ENCODE peak calls at places on chromosome 21, in nine cellular contexts. One of them, this sample, is unnamed.

GRCh38 chr21:35511298-35512162 is 462.4 kb upstream of the RUNX1 start:
- DNase-seq in kidney glomerular epithelial cell: no peak
- DNase-seq in NCI-H748 treated with DMSO at 0.1 percent for 48 hours: no peak
- DNase-seq in NT2/D1: no peak
- DNase-seq in neuronal stem cell: no peak
- DNase-seq in EL: peak; percentile 51
- DNase-seq in cardiac fibroblast: peak; percentile 88
- DNase-seq in activated CD4-positive, alpha-beta T cell treated with anti-CD3 and anti-CD28 coated beads, Interleukin-2, amount 50 U/mL, for 24 hours: no peak
- DNase-seq in iris pigment epithelial cell: peak; percentile 41
- DNase-seq in this sample: peak; percentile 47

GRCh38 chr21:38821248-38821647 is 15.5 kb downstream of the ETS2 start:
- DNase-seq in kidney glomerular epithelial cell: no peak
- DNase-seq in NCI-H748 treated with DMSO at 0.1 percent for 48 hours: no peak
- DNase-seq in NT2/D1: no peak
- DNase-seq in neuronal stem cell: no peak
- DNase-seq in EL: no peak
- DNase-seq in cardiac fibroblast: no peak
- DNase-seq in activated CD4-positive, alpha-beta T cell treated with anti-CD3 and anti-CD28 coated beads, Interleukin-2, amount 50 U/mL, for 24 hours: no peak
- DNase-seq in iris pigment epithelial cell: no peak
- DNase-seq in this sample: no peak

GRCh38 chr21:46457801-46458314 is 833 bp upstream of the DIP2A start:
- DNase-seq in kidney glomerular epithelial cell: no peak
- DNase-seq in NCI-H748 treated with DMSO at 0.1 percent for 48 hours: no peak
- DNase-seq in NT2/D1: peak; percentile 25
- DNase-seq in neuronal stem cell: no peak
- DNase-seq in EL: peak; percentile 51
- DNase-seq in cardiac fibroblast: peak; percentile 56
- DNase-seq in activated CD4-positive, alpha-beta T cell treated with anti-CD3 and anti-CD28 coated beads, Interleukin-2, amount 50 U/mL, for 24 hours: peak; percentile 18
- DNase-seq in iris pigment epithelial cell: peak; percentile 75
- DNase-seq in this sample: peak; percentile 32

GRCh38 chr21:37861561-37861960 is 54.7 kb downstream of the KCNJ6 start:
- DNase-seq in kidney glomerular epithelial cell: no peak
- DNase-seq in NCI-H748 treated with DMSO at 0.1 percent for 48 hours: no peak
- DNase-seq in NT2/D1: no peak
- DNase-seq in neuronal stem cell: no peak
- DNase-seq in EL: no peak
- DNase-seq in cardiac fibroblast: no peak
- DNase-seq in activated CD4-positive, alpha-beta T cell treated with anti-CD3 and anti-CD28 coated beads, Interleukin-2, amount 50 U/mL, for 24 hours: no peak
- DNase-seq in iris pigment epithelial cell: no peak
- DNase-seq in this sample: no peak

GRCh38 chr21:16095005-16095404 is 365.2 kb downstream of the USP25 start:
- DNase-seq in kidney glomerular epithelial cell: no peak
- DNase-seq in NCI-H748 treated with DMSO at 0.1 percent for 48 hours: no peak
- DNase-seq in NT2/D1: no peak
- DNase-seq in neuronal stem cell: no peak
- DNase-seq in EL: no peak
- DNase-seq in cardiac fibroblast: no peak
- DNase-seq in activated CD4-positive, alpha-beta T cell treated with anti-CD3 and anti-CD28 coated beads, Interleukin-2, amount 50 U/mL, for 24 hours: no peak
- DNase-seq in iris pigment epithelial cell: no peak
- DNase-seq in this sample: no peak

GRCh38 chr21:46158666-46159300 is 3.4 kb upstream of the FTCD start:
- DNase-seq in kidney glomerular epithelial cell: no peak
- DNase-seq in NCI-H748 treated with DMSO at 0.1 percent for 48 hours: no peak
- DNase-seq in NT2/D1: no peak
- DNase-seq in neuronal stem cell: no peak
- DNase-seq in EL: no peak
- DNase-seq in cardiac fibroblast: no peak
- DNase-seq in activated CD4-positive, alpha-beta T cell treated with anti-CD3 and anti-CD28 coated beads, Interleukin-2, amount 50 U/mL, for 24 hours: no peak
- DNase-seq in iris pigment epithelial cell: no peak
- DNase-seq in this sample: no peak

GRCh38 chr21:28152729-28153128 is 839.9 kb downstream of the LTN1 start:
- DNase-seq in kidney glomerular epithelial cell: no peak
- DNase-seq in NCI-H748 treated with DMSO at 0.1 percent for 48 hours: no peak
- DNase-seq in NT2/D1: no peak
- DNase-seq in neuronal stem cell: no peak
- DNase-seq in EL: no peak
- DNase-seq in cardiac fibroblast: peak; percentile 9
- DNase-seq in activated CD4-positive, alpha-beta T cell treated with anti-CD3 and anti-CD28 coated beads, Interleukin-2, amount 50 U/mL, for 24 hours: no peak
- DNase-seq in iris pigment epithelial cell: no peak
- DNase-seq in this sample: no peak

GRCh38 chr21:45590246-45590725 is 48.0 kb upstream of the SLC19A1 start:
- DNase-seq in kidney glomerular epithelial cell: no peak
- DNase-seq in NCI-H748 treated with DMSO at 0.1 percent for 48 hours: no peak
- DNase-seq in NT2/D1: peak; percentile 58
- DNase-seq in neuronal stem cell: no peak
- DNase-seq in EL: peak; percentile 18
- DNase-seq in cardiac fibroblast: peak; percentile 68
- DNase-seq in activated CD4-positive, alpha-beta T cell treated with anti-CD3 and anti-CD28 coated beads, Interleukin-2, amount 50 U/mL, for 24 hours: peak; percentile 56
- DNase-seq in iris pigment epithelial cell: peak; percentile 71
- DNase-seq in this sample: peak; percentile 53

GRCh38 chr21:29091032-29091431 is 17.6 kb upstream of the CCT8 start:
- DNase-seq in kidney glomerular epithelial cell: peak; percentile 54
- DNase-seq in NCI-H748 treated with DMSO at 0.1 percent for 48 hours: no peak
- DNase-seq in NT2/D1: no peak
- DNase-seq in neuronal stem cell: no peak
- DNase-seq in EL: peak; percentile 86
- DNase-seq in cardiac fibroblast: peak; percentile 94
- DNase-seq in activated CD4-positive, alpha-beta T cell treated with anti-CD3 and anti-CD28 coated beads, Interleukin-2, amount 50 U/mL, for 24 hours: no peak
- DNase-seq in iris pigment epithelial cell: peak; percentile 90
- DNase-seq in this sample: peak; percentile 64

GRCh38 chr21:34276711-34277425 is 86.9 kb upstream of the KCNE2 start:
- DNase-seq in kidney glomerular epithelial cell: no peak
- DNase-seq in NCI-H748 treated with DMSO at 0.1 percent for 48 hours: no peak
- DNase-seq in NT2/D1: no peak
- DNase-seq in neuronal stem cell: no peak
- DNase-seq in EL: peak; percentile 49
- DNase-seq in cardiac fibroblast: peak; percentile 15
- DNase-seq in activated CD4-positive, alpha-beta T cell treated with anti-CD3 and anti-CD28 coated beads, Interleukin-2, amount 50 U/mL, for 24 hours: no peak
- DNase-seq in iris pigment epithelial cell: peak; percentile 4
- DNase-seq in this sample: no peak

GRCh38 chr21:19463966-19464365 is 1060.4 kb upstream of the TMPRSS15 start:
- DNase-seq in kidney glomerular epithelial cell: no peak
- DNase-seq in NCI-H748 treated with DMSO at 0.1 percent for 48 hours: no peak
- DNase-seq in NT2/D1: no peak
- DNase-seq in neuronal stem cell: no peak
- DNase-seq in EL: no peak
- DNase-seq in cardiac fibroblast: no peak
- DNase-seq in activated CD4-positive, alpha-beta T cell treated with anti-CD3 and anti-CD28 coated beads, Interleukin-2, amount 50 U/mL, for 24 hours: no peak
- DNase-seq in iris pigment epithelial cell: peak; percentile 11
- DNase-seq in this sample: no peak

GRCh38 chr21:35225573-35225972 is 176.5 kb upstream of the RUNX1 start:
- DNase-seq in kidney glomerular epithelial cell: no peak
- DNase-seq in NCI-H748 treated with DMSO at 0.1 percent for 48 hours: no peak
- DNase-seq in NT2/D1: no peak
- DNase-seq in neuronal stem cell: no peak
- DNase-seq in EL: no peak
- DNase-seq in cardiac fibroblast: no peak
- DNase-seq in activated CD4-positive, alpha-beta T cell treated with anti-CD3 and anti-CD28 coated beads, Interleukin-2, amount 50 U/mL, for 24 hours: no peak
- DNase-seq in iris pigment epithelial cell: no peak
- DNase-seq in this sample: no peak

GRCh38 chr21:34133802-34134201 is 60.4 kb downstream of the MRPS6 start:
- DNase-seq in kidney glomerular epithelial cell: no peak
- DNase-seq in NCI-H748 treated with DMSO at 0.1 percent for 48 hours: no peak
- DNase-seq in NT2/D1: no peak
- DNase-seq in neuronal stem cell: no peak
- DNase-seq in EL: no peak
- DNase-seq in cardiac fibroblast: no peak
- DNase-seq in activated CD4-positive, alpha-beta T cell treated with anti-CD3 and anti-CD28 coated beads, Interleukin-2, amount 50 U/mL, for 24 hours: no peak
- DNase-seq in iris pigment epithelial cell: no peak
- DNase-seq in this sample: no peak

GRCh38 chr21:41816583-41817165 is 49.8 kb upstream of the RIPK4 start:
- DNase-seq in kidney glomerular epithelial cell: peak; percentile 0
- DNase-seq in NCI-H748 treated with DMSO at 0.1 percent for 48 hours: no peak
- DNase-seq in NT2/D1: peak; percentile 66
- DNase-seq in neuronal stem cell: peak; percentile 39
- DNase-seq in EL: peak; percentile 53
- DNase-seq in cardiac fibroblast: peak; percentile 67
- DNase-seq in activated CD4-positive, alpha-beta T cell treated with anti-CD3 and anti-CD28 coated beads, Interleukin-2, amount 50 U/mL, for 24 hours: peak; percentile 13
- DNase-seq in iris pigment epithelial cell: peak; percentile 55
- DNase-seq in this sample: peak; percentile 50

GRCh38 chr21:36821032-36821299 is 122.1 kb downstream of the SIM2 start:
- DNase-seq in kidney glomerular epithelial cell: no peak
- DNase-seq in NCI-H748 treated with DMSO at 0.1 percent for 48 hours: no peak
- DNase-seq in NT2/D1: no peak
- DNase-seq in neuronal stem cell: no peak
- DNase-seq in EL: no peak
- DNase-seq in cardiac fibroblast: no peak
- DNase-seq in activated CD4-positive, alpha-beta T cell treated with anti-CD3 and anti-CD28 coated beads, Interleukin-2, amount 50 U/mL, for 24 hours: no peak
- DNase-seq in iris pigment epithelial cell: no peak
- DNase-seq in this sample: no peak

GRCh38 chr21:41847066-41847804 is 31.9 kb downstream of the PRDM15 start:
- DNase-seq in kidney glomerular epithelial cell: no peak
- DNase-seq in NCI-H748 treated with DMSO at 0.1 percent for 48 hours: no peak
- DNase-seq in NT2/D1: no peak
- DNase-seq in neuronal stem cell: no peak
- DNase-seq in EL: no peak
- DNase-seq in cardiac fibroblast: no peak
- DNase-seq in activated CD4-positive, alpha-beta T cell treated with anti-CD3 and anti-CD28 coated beads, Interleukin-2, amount 50 U/mL, for 24 hours: no peak
- DNase-seq in iris pigment epithelial cell: peak; percentile 6
- DNase-seq in this sample: peak; percentile 6

GRCh38 chr21:42513151-42513984 is at the start of gene SLC37A1:
- DNase-seq in kidney glomerular epithelial cell: no peak
- DNase-seq in NCI-H748 treated with DMSO at 0.1 percent for 48 hours: no peak
- DNase-seq in NT2/D1: no peak
- DNase-seq in neuronal stem cell: no peak
- DNase-seq in EL: no peak
- DNase-seq in cardiac fibroblast: peak; percentile 18
- DNase-seq in activated CD4-positive, alpha-beta T cell treated with anti-CD3 and anti-CD28 coated beads, Interleukin-2, amount 50 U/mL, for 24 hours: peak; percentile 21
- DNase-seq in iris pigment epithelial cell: no peak
- DNase-seq in this sample: no peak

GRCh38 chr21:44065428-44065827 is 41.8 kb upstream of the PWP2 start:
- DNase-seq in kidney glomerular epithelial cell: no peak
- DNase-seq in NCI-H748 treated with DMSO at 0.1 percent for 48 hours: no peak
- DNase-seq in NT2/D1: no peak
- DNase-seq in neuronal stem cell: no peak
- DNase-seq in EL: peak; percentile 12
- DNase-seq in cardiac fibroblast: peak; percentile 66
- DNase-seq in activated CD4-positive, alpha-beta T cell treated with anti-CD3 and anti-CD28 coated beads, Interleukin-2, amount 50 U/mL, for 24 hours: peak; percentile 24
- DNase-seq in iris pigment epithelial cell: peak; percentile 85
- DNase-seq in this sample: no peak

GRCh38 chr21:39316062-39316461 is 2.6 kb upstream of the BRWD1 start:
- DNase-seq in kidney glomerular epithelial cell: no peak
- DNase-seq in NCI-H748 treated with DMSO at 0.1 percent for 48 hours: no peak
- DNase-seq in NT2/D1: no peak
- DNase-seq in neuronal stem cell: no peak
- DNase-seq in EL: peak; percentile 37
- DNase-seq in cardiac fibroblast: no peak
- DNase-seq in activated CD4-positive, alpha-beta T cell treated with anti-CD3 and anti-CD28 coated beads, Interleukin-2, amount 50 U/mL, for 24 hours: no peak
- DNase-seq in iris pigment epithelial cell: peak; percentile 11
- DNase-seq in this sample: no peak

GRCh38 chr21:45324430-45325205 is 36.9 kb upstream of the POFUT2 start:
- DNase-seq in kidney glomerular epithelial cell: no peak
- DNase-seq in NCI-H748 treated with DMSO at 0.1 percent for 48 hours: no peak
- DNase-seq in NT2/D1: no peak
- DNase-seq in neuronal stem cell: no peak
- DNase-seq in EL: peak; percentile 38
- DNase-seq in cardiac fibroblast: no peak
- DNase-seq in activated CD4-positive, alpha-beta T cell treated with anti-CD3 and anti-CD28 coated beads, Interleukin-2, amount 50 U/mL, for 24 hours: no peak
- DNase-seq in iris pigment epithelial cell: no peak
- DNase-seq in this sample: no peak